ENCODE peak calls at places on chromosomes 3 and 15, in seven cellular contexts. One of them, this sample, is unnamed.

GRCh38 chr15:97652700-97653167 is 307.8 kb upstream of the ARRDC4 start:
- DNase-seq in mesendoderm: peak
- DNase-seq in IMR-90: no peak
- DNase-seq in H9: peak
- DNase-seq in H1: peak
- DNase-seq in mesenchymal stem cell: peak
- DNase-seq in trophoblast cell: no peak
- DNase-seq in this sample: peak

GRCh38 chr15:83815506-83815905 is 161.6 kb downstream of the ADAMTSL3 start:
- DNase-seq in mesendoderm: no peak
- DNase-seq in IMR-90: no peak
- DNase-seq in H9: no peak
- DNase-seq in H1: no peak
- DNase-seq in mesenchymal stem cell: no peak
- DNase-seq in trophoblast cell: no peak
- DNase-seq in this sample: peak

GRCh38 chr3:27978440-27978839 is 256.3 kb upstream of the EOMES start:
- DNase-seq in mesendoderm: no peak
- DNase-seq in IMR-90: no peak
- DNase-seq in H9: no peak
- DNase-seq in H1: no peak
- DNase-seq in mesenchymal stem cell: no peak
- DNase-seq in trophoblast cell: no peak
- DNase-seq in this sample: no peak

GRCh38 chr15:75727031-75727531 is 14.4 kb upstream of the CSPG4 start:
- DNase-seq in mesendoderm: no peak
- DNase-seq in IMR-90: no peak
- DNase-seq in H9: no peak
- DNase-seq in H1: no peak
- DNase-seq in mesenchymal stem cell: no peak
- DNase-seq in trophoblast cell: no peak
- DNase-seq in this sample: no peak

GRCh38 chr15:51879555-51879954 is 50.1 kb downstream of the TMOD3 start:
- DNase-seq in mesendoderm: no peak
- DNase-seq in IMR-90: peak
- DNase-seq in H9: no peak
- DNase-seq in H1: no peak
- DNase-seq in mesenchymal stem cell: peak
- DNase-seq in trophoblast cell: no peak
- DNase-seq in this sample: no peak

GRCh38 chr3:122313261-122313660 is 11.8 kb upstream of the CSTA start:
- DNase-seq in mesendoderm: no peak
- DNase-seq in IMR-90: no peak
- DNase-seq in H9: no peak
- DNase-seq in H1: no peak
- DNase-seq in mesenchymal stem cell: no peak
- DNase-seq in trophoblast cell: no peak
- DNase-seq in this sample: no peak

GRCh38 chr3:117512975-117513374 is 803.4 kb downstream of the TUSC7 start:
- DNase-seq in mesendoderm: no peak
- DNase-seq in IMR-90: peak
- DNase-seq in H9: no peak
- DNase-seq in H1: no peak
- DNase-seq in mesenchymal stem cell: no peak
- DNase-seq in trophoblast cell: no peak
- DNase-seq in this sample: no peak

GRCh38 chr3:181369637-181370036 is 342.1 kb upstream of the SOX2 start:
- DNase-seq in mesendoderm: no peak
- DNase-seq in IMR-90: no peak
- DNase-seq in H9: no peak
- DNase-seq in H1: no peak
- DNase-seq in mesenchymal stem cell: no peak
- DNase-seq in trophoblast cell: no peak
- DNase-seq in this sample: no peak

GRCh38 chr3:70823622-70824021 is 511.2 kb upstream of the MDFIC2 start:
- DNase-seq in mesendoderm: no peak
- DNase-seq in IMR-90: no peak
- DNase-seq in H9: no peak
- DNase-seq in H1: no peak
- DNase-seq in mesenchymal stem cell: no peak
- DNase-seq in trophoblast cell: no peak
- DNase-seq in this sample: no peak

GRCh38 chr15:67174864-67175573 is 79.4 kb downstream of the AAGAB start:
- DNase-seq in mesendoderm: peak
- DNase-seq in IMR-90: peak
- DNase-seq in H9: no peak
- DNase-seq in H1: no peak
- DNase-seq in mesenchymal stem cell: peak
- DNase-seq in trophoblast cell: peak
- DNase-seq in this sample: no peak

GRCh38 chr3:193777524-193777923 is 184.5 kb downstream of the OPA1 start:
- DNase-seq in mesendoderm: no peak
- DNase-seq in IMR-90: no peak
- DNase-seq in H9: no peak
- DNase-seq in H1: no peak
- DNase-seq in mesenchymal stem cell: peak
- DNase-seq in trophoblast cell: no peak
- DNase-seq in this sample: no peak

GRCh38 chr3:73621388-73621787 is 3.4 kb downstream of the PDZRN3 start:
- DNase-seq in mesendoderm: no peak
- DNase-seq in IMR-90: no peak
- DNase-seq in H9: no peak
- DNase-seq in H1: no peak
- DNase-seq in mesenchymal stem cell: peak
- DNase-seq in trophoblast cell: no peak
- DNase-seq in this sample: no peak

GRCh38 chr3:68705695-68706429 is 226.5 kb downstream of the TAFA4 start:
- DNase-seq in mesendoderm: peak
- DNase-seq in IMR-90: no peak
- DNase-seq in H9: no peak
- DNase-seq in H1: no peak
- DNase-seq in mesenchymal stem cell: no peak
- DNase-seq in trophoblast cell: no peak
- DNase-seq in this sample: no peak
- H2BK120ac ChIP-seq in mesendoderm: no peak
- H2BK120ac ChIP-seq in IMR-90: no peak
- H2BK120ac ChIP-seq in H9: no peak
- H2BK120ac ChIP-seq in H1: no peak
- H2BK120ac ChIP-seq in mesenchymal stem cell: no peak
- H2BK120ac ChIP-seq in trophoblast cell: no peak
- H2BK120ac ChIP-seq in this sample: no peak

GRCh38 chr15:61483599-61483998 is 254.5 kb upstream of the RORA start:
- DNase-seq in mesendoderm: no peak
- DNase-seq in IMR-90: no peak
- DNase-seq in H9: no peak
- DNase-seq in H1: no peak
- DNase-seq in mesenchymal stem cell: no peak
- DNase-seq in trophoblast cell: no peak
- DNase-seq in this sample: no peak

DNA sequence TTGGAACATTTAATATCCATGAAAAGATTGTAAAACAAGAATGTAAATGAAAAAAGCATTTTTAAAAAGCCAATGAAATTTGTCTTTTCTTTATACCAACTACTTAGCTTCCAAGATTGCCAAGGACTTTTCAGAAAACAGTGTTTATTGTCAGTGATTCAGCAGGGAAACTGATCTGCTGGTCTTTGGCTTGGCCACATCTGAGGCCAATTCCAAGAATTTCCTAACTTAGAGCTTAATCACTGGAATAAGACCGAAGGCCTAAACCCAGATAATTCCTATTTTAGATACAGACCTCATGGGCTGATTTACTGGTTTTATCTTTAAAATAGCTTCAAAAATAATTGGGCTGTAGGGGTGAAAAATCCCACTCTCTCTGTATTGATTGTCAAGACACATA is 260.5 kb upstream of the RORA start:
- DNase-seq in mesendoderm: no peak
- DNase-seq in IMR-90: no peak
- DNase-seq in H9: no peak
- DNase-seq in H1: no peak
- DNase-seq in mesenchymal stem cell: no peak
- DNase-seq in trophoblast cell: no peak
- DNase-seq in this sample: no peak
- H3K23ac ChIP-seq in mesendoderm: no peak
- H3K23ac ChIP-seq in IMR-90: no peak
- H3K23ac ChIP-seq in H9: no peak
- H3K23ac ChIP-seq in H1: no peak
- H3K23ac ChIP-seq in mesenchymal stem cell: no peak
- H3K23ac ChIP-seq in trophoblast cell: no peak
- H3K23ac ChIP-seq in this sample: no peak

DNA sequence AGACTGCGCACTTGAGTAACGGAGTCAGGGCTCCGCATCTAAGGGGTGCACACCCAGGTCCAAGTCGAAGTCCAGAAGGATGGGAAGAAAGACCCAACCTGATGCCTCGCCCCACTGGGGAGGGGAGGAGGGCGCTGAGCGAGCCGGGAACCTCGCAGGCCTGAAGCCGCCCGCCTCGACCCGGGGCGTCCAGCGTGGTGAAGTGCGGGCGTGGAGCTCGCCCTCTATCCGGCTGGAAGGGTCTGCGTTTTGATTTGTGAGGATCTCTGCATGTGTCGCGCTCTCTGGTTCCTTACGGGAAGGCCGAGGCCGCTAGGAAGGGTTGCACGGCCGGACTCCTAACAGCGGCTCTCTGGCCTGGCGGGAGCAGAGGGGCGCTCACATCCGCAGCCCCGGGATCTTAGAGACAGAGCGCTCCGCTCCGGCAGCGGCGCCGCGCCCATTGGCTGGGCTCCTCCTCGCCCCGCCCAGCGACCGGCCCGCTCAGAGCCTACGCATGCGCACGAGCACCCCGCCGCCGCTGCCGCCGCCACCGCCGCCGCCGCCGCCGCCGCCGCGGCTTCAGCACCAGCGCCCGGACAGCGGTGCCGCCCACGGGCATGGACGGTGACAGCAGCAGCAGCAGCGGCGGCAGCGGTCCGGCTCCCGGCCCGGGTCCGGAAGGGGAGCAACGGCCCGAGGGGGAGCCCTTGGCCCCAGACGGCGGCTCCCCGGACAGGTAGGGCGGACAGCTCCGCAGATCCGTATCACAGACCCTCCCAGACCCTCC is at the start of gene DISP2:
- DNase-seq in mesendoderm: peak
- DNase-seq in IMR-90: peak
- DNase-seq in H9: peak
- DNase-seq in H1: peak
- DNase-seq in mesenchymal stem cell: peak
- DNase-seq in trophoblast cell: peak
- DNase-seq in this sample: peak
- H2BK120ac ChIP-seq in mesendoderm: no peak
- H2BK120ac ChIP-seq in IMR-90: no peak
- H2BK120ac ChIP-seq in H9: no peak
- H2BK120ac ChIP-seq in H1: no peak
- H2BK120ac ChIP-seq in mesenchymal stem cell: no peak
- H2BK120ac ChIP-seq in trophoblast cell: no peak
- H2BK120ac ChIP-seq in this sample: no peak

DNA sequence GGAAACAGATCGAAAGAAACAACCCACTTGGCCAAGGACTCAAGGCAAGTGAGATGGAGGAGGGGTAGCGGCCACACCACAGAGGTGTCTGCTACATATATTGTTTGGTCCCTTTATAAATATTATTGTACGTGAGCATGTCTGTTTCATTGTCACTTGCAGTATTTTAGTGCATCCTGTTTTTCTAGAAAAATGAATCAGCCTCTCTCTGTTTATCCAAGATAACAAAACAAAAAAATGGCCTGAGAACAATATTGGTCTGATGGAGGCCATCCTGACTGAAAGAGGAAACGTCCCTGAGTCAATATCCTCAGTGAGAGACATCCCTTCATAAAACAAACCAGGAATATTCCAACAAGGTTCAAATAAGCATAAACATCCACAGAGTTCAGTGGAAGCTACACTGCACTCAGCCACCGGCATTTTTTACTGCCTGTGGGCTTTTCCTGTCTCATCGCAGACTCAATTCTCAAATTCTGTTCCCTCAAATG is 42.0 kb downstream of the WWTR1 start:
- DNase-seq in mesendoderm: no peak
- DNase-seq in IMR-90: peak
- DNase-seq in H9: no peak
- DNase-seq in H1: no peak
- DNase-seq in mesenchymal stem cell: peak
- DNase-seq in trophoblast cell: no peak
- DNase-seq in this sample: no peak
- H3K23ac ChIP-seq in mesendoderm: no peak
- H3K23ac ChIP-seq in IMR-90: no peak
- H3K23ac ChIP-seq in H9: no peak
- H3K23ac ChIP-seq in H1: no peak
- H3K23ac ChIP-seq in mesenchymal stem cell: no peak
- H3K23ac ChIP-seq in trophoblast cell: no peak
- H3K23ac ChIP-seq in this sample: no peak

DNA sequence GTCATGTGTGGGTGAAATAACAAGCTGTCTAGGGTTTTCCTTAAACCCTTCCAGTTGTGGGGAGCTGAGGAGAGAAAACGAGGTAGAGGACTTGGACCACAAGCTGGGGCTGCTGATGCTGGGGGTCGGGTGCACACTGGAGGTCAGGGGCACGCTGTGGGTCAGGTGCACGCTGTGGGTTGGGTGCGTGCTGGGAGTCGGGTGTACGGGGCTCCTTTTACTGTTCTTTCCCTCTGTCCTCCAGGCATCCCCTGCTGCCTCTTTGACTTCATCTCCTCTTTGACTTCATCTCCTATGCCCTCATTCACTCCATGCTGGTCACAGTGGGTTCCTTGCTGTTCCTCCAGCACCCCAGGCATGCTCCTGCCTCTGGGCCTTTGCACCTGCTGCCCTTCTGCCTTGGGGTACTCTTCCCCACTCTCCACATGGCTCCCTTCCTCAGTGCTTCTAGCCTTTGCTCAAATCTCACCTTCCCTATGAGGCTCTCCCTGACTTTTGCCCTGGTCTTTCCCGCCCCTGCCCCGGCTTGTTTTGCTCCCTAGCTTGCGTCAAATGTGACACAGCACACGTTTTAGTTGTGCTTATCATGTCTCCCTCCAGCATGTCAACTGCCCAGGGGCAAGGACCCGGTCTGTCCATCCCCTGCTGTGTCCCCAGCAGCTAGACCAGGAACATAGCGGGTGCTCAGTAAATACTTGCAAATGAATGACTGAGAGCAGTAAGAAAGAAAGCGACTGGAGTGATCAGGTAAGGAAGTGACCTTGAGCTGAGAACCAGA is 45.4 kb downstream of the WNT7A start:
- DNase-seq in mesendoderm: no peak
- DNase-seq in IMR-90: no peak
- DNase-seq in H9: no peak
- DNase-seq in H1: no peak
- DNase-seq in mesenchymal stem cell: no peak
- DNase-seq in trophoblast cell: peak
- DNase-seq in this sample: no peak
- H2BK120ac ChIP-seq in mesendoderm: no peak
- H2BK120ac ChIP-seq in IMR-90: no peak
- H2BK120ac ChIP-seq in H9: no peak
- H2BK120ac ChIP-seq in H1: no peak
- H2BK120ac ChIP-seq in mesenchymal stem cell: no peak
- H2BK120ac ChIP-seq in trophoblast cell: no peak
- H2BK120ac ChIP-seq in this sample: no peak

GRCh38 chr15:79031821-79032220 is 58.8 kb downstream of the RASGRF1 start:
- DNase-seq in mesendoderm: no peak
- DNase-seq in IMR-90: no peak
- DNase-seq in H9: no peak
- DNase-seq in H1: no peak
- DNase-seq in mesenchymal stem cell: no peak
- DNase-seq in trophoblast cell: no peak
- DNase-seq in this sample: no peak
- H3K23ac ChIP-seq in mesendoderm: no peak
- H3K23ac ChIP-seq in IMR-90: no peak
- H3K23ac ChIP-seq in H9: no peak
- H3K23ac ChIP-seq in H1: no peak
- H3K23ac ChIP-seq in mesenchymal stem cell: peak
- H3K23ac ChIP-seq in trophoblast cell: no peak
- H3K23ac ChIP-seq in this sample: peak

GRCh38 chr3:77084511-77084910 is 44.6 kb downstream of the ROBO2 start:
- DNase-seq in mesendoderm: no peak
- DNase-seq in IMR-90: no peak
- DNase-seq in H9: no peak
- DNase-seq in H1: no peak
- DNase-seq in mesenchymal stem cell: no peak
- DNase-seq in trophoblast cell: no peak
- DNase-seq in this sample: no peak
- H2BK120ac ChIP-seq in mesendoderm: no peak
- H2BK120ac ChIP-seq in IMR-90: no peak
- H2BK120ac ChIP-seq in H9: no peak
- H2BK120ac ChIP-seq in H1: no peak
- H2BK120ac ChIP-seq in mesenchymal stem cell: no peak
- H2BK120ac ChIP-seq in trophoblast cell: no peak
- H2BK120ac ChIP-seq in this sample: no peak

This sample was measured in neuronal stem cell.